ENCODE peak calls at places on chromosome 21, in eight cellular contexts. M is posterior cingulate gyrus, P is NCI-H226, X is Karpas-422, K is T-cell, S is AG09309, B is non-pigmented ciliary epithelial cell, U is GM12865. W is an unnamed sample.

GRCh38 chr21:46266946-46267345 is 18.5 kb downstream of the MCM3AP start:
- DNase-seq in M (peak; percentile 63), P (no peak), X (no peak), K (no peak), S (no peak), B (no peak), U (no peak), W (no peak)

GRCh38 chr21:46150491-46151121 is 4.8 kb downstream of the FTCD start:
- DNase-seq in M (peak; percentile 89), P (no peak), X (no peak), K (no peak), S (no peak), B (no peak), U (no peak), W (no peak)

GRCh38 chr21:26810266-26810665 is 34.9 kb downstream of the ADAMTS1 start:
- DNase-seq in M (no peak), P (no peak), X (no peak), K (no peak), S (no peak), B (no peak), U (no peak), W (no peak)

GRCh38 chr21:27275294-27275927 is 308.5 kb upstream of the ADAMTS5 start:
- DNase-seq in M (no peak), P (peak; percentile 82), X (no peak), K (no peak), S (peak; percentile 73), B (peak; percentile 67), U (no peak), W (peak; percentile 33)

GRCh38 chr21:42080788-42081083 is 9.6 kb downstream of the UMODL1 start:
- DNase-seq in M (no peak), P (peak; percentile 19), X (no peak), K (no peak), S (peak; percentile 96), B (peak; percentile 65), U (no peak), W (no peak)

GRCh38 chr21:42363331-42363730 is 3.0 kb downstream of the TFF1 start:
- DNase-seq in M (no peak), P (no peak), X (no peak), K (no peak), S (no peak), B (no peak), U (no peak), W (no peak)

GRCh38 chr21:45379901-45380330 is 25.0 kb upstream of the COL18A1 start:
- DNase-seq in M (peak; percentile 37), P (no peak), X (no peak), K (no peak), S (no peak), B (no peak), U (no peak), W (no peak)

GRCh38 chr21:43924421-43925095 is 59.5 kb downstream of the AGPAT3 start:
- DNase-seq in M (no peak), P (no peak), X (no peak), K (no peak), S (no peak), B (no peak), U (no peak), W (no peak)

GRCh38 chr21:27202301-27202700 is 235.4 kb upstream of the ADAMTS5 start:
- DNase-seq in M (no peak), P (peak; percentile 12), X (no peak), K (no peak), S (no peak), B (no peak), U (no peak), W (no peak)

GRCh38 chr21:16587671-16588379 is 858.0 kb downstream of the USP25 start:
- DNase-seq in M (no peak), P (peak; percentile 57), X (no peak), K (no peak), S (peak; percentile 54), B (no peak), U (no peak), W (peak; percentile 22)

GRCh38 chr21:31988492-31989285 is 115.9 kb downstream of the HUNK start:
- DNase-seq in M (no peak), P (no peak), X (no peak), K (no peak), S (no peak), B (no peak), U (no peak), W (no peak)

GRCh38 chr21:41901782-41902181 is 22.6 kb upstream of the PRDM15 start:
- DNase-seq in M (no peak), P (no peak), X (no peak), K (no peak), S (no peak), B (no peak), U (no peak), W (no peak)

GRCh38 chr21:34302496-34302895 is 61.3 kb upstream of the KCNE2 start:
- DNase-seq in M (no peak), P (no peak), X (no peak), K (no peak), S (no peak), B (no peak), U (no peak), W (no peak)

GRCh38 chr21:45104560-45104959 is 30.2 kb downstream of the ADARB1 start:
- DNase-seq in M (no peak), P (peak; percentile 16), X (no peak), K (no peak), S (no peak), B (no peak), U (peak; percentile 31), W (no peak)

GRCh38 chr21:34022557-34023335 is 50.6 kb upstream of the MRPS6 start:
- DNase-seq in M (no peak), P (no peak), X (peak; percentile 63), K (no peak), S (no peak), B (no peak), U (peak; percentile 66), W (no peak)

GRCh38 chr21:39348355-39349210 is at the start of gene HMGN1:
- DNase-seq in M (peak; percentile 95), P (peak; percentile 75), X (peak; percentile 87), K (peak; percentile 84), S (no peak), B (no peak), U (peak; percentile 95), W (peak; percentile 86)

GRCh38 chr21:33069994-33070811 is at the start of gene OLIG1:
- DNase-seq in M (peak; percentile 97), P (peak; percentile 44), X (no peak), K (no peak), S (no peak), B (no peak), U (peak; percentile 32), W (peak; percentile 80)

GRCh38 chr21:34693192-34693810 is 24.5 kb downstream of the CLIC6 start:
- DNase-seq in M (no peak), P (peak; percentile 28), X (peak; percentile 86), K (peak; percentile 15), S (peak; percentile 29), B (no peak), U (peak; percentile 76), W (peak; percentile 29)

GRCh38 chr21:44461438-44462089 is 6.3 kb downstream of the LRRC3 start:
- DNase-seq in M (peak; percentile 73), P (no peak), X (no peak), K (no peak), S (no peak), B (no peak), U (no peak), W (no peak)

GRCh38 chr21:46607605-46608004 is 2.7 kb upstream of the S100B start:
- DNase-seq in M (no peak), P (no peak), X (no peak), K (no peak), S (no peak), B (no peak), U (no peak), W (no peak)

GRCh38 chr21:16422702-16423101 is 692.9 kb downstream of the USP25 start:
- DNase-seq in M (no peak), P (no peak), X (no peak), K (no peak), S (no peak), B (no peak), U (no peak), W (no peak)